ENCODE peak calls at places on chromosome 1, in six cellular contexts. S is brain microvascular endothelial cell; K is DND-41; D is coronary artery; H is CD4-positive, CD25-positive, alpha-beta regulatory T cell; A is substantia nigra. J is an unnamed sample.

GRCh38 chr1:177385760-177386698 is 215.3 kb downstream of the BRINP2 start:
- DNase-seq in H (no peak), D (no peak), S (no peak), A (no peak), K (no peak), J (no peak)

GRCh38 chr1:214370585-214370984 is 89.6 kb downstream of the SMYD2 start:
- DNase-seq in S (no peak), K (no peak), H (no peak), D (no peak), A (no peak), J (no peak)

GRCh38 chr1:96544051-96544830 is 177.3 kb upstream of the PTBP2 start:
- DNase-seq in A (no peak), K (no peak), H (no peak), S (no peak), D (no peak), J (no peak)

GRCh38 chr1:96234299-96234698 is 487.3 kb upstream of the PTBP2 start:
- DNase-seq in S (peak; percentile 58), H (no peak), K (no peak), A (no peak), D (no peak), J (no peak)

GRCh38 chr1:14679027-14679688 is 80.7 kb downstream of the KAZN start:
- DNase-seq in K (no peak), S (no peak), A (no peak), D (no peak), H (no peak), J (no peak)

GRCh38 chr1:52741259-52741658 is 15.0 kb downstream of the ZYG11B start:
- DNase-seq in A (no peak), K (no peak), D (no peak), H (no peak), S (no peak), J (no peak)

GRCh38 chr1:98003442-98003841 is 82.6 kb upstream of the DPYD start:
- DNase-seq in S (no peak), D (no peak), H (no peak), A (no peak), K (no peak), J (no peak)

GRCh38 chr1:24548070-24548469 is 7.8 kb upstream of the NCMAP start:
- DNase-seq in H (no peak), D (no peak), K (no peak), S (no peak), A (no peak), J (no peak)

GRCh38 chr1:66402194-66402593 is 131.8 kb upstream of the SGIP1 start:
- DNase-seq in D (peak; percentile 88), S (no peak), A (no peak), K (peak; percentile 70), H (no peak), J (no peak)

GRCh38 chr1:96969656-96970163 is 248.1 kb downstream of the PTBP2 start:
- DNase-seq in S (no peak), D (no peak), K (no peak), A (no peak), H (no peak), J (no peak)

GRCh38 chr1:168330285-168330684 is 49.6 kb downstream of the TBX19 start:
- DNase-seq in A (no peak), S (no peak), H (no peak), D (no peak), K (no peak), J (no peak)

GRCh38 chr1:232833966-232834535 is 28.8 kb downstream of the MAP10 start:
- DNase-seq in H (no peak), K (no peak), D (no peak), A (no peak), S (no peak), J (no peak)

GRCh38 chr1:118949317-118949716 is 38.8 kb downstream of the TBX15 start:
- DNase-seq in A (no peak), K (no peak), H (no peak), S (peak; percentile 49), D (no peak), J (no peak)

GRCh38 chr1:77313491-77313890 is 31.7 kb downstream of the AK5 start:
- DNase-seq in K (peak; percentile 8), D (no peak), S (no peak), H (peak; percentile 33), A (peak; percentile 7), J (peak; percentile 22)

GRCh38 chr1:17140279-17140678 is 21.0 kb upstream of the PADI2 start:
- DNase-seq in H (no peak), K (no peak), A (no peak), S (no peak), D (no peak), J (no peak)

GRCh38 chr1:116503535-116504307 is 67.1 kb downstream of the CD58 start:
- DNase-seq in H (no peak), S (no peak), A (no peak), K (peak; percentile 33), D (no peak), J (no peak)
- H3K27ac ChIP-seq in H (peak overlapping the region; percentile 88), S (peak overlapping the region; percentile 79), A (no peak overlapping the region), K (peak overlapping the region; percentile 95), D (peak overlapping the region; percentile 67), J (peak overlapping the region; percentile 76)

GRCh38 chr1:2910211-2910610 is 108.7 kb upstream of the TTC34 start:
- DNase-seq in D (no peak), H (no peak), A (no peak), K (no peak), S (no peak), J (no peak)
- H3K27ac ChIP-seq in D (no peak overlapping the region), H (no peak overlapping the region), A (no peak overlapping the region), K (no peak overlapping the region), S (no peak overlapping the region), J (no peak overlapping the region)

GRCh38 chr1:156220226-156220625 is 7.4 kb downstream of the PMF1 start:
- DNase-seq in H (no peak), S (no peak), D (no peak), K (no peak), A (no peak), J (no peak)
- H3K27ac ChIP-seq in H (no peak overlapping the region), S (no peak overlapping the region), D (no peak overlapping the region), K (no peak overlapping the region), A (no peak overlapping the region), J (no peak overlapping the region)

GRCh38 chr1:109913360-109913879 is 2.8 kb downstream of the CSF1 start:
- DNase-seq in K (no peak), S (no peak), D (no peak), A (no peak), H (no peak), J (no peak)
- H3K27ac ChIP-seq in K (peak overlapping the region; percentile 27), S (no peak overlapping the region), D (peak overlapping the region; percentile 94), A (peak overlapping the region; percentile 90), H (peak overlapping the region; percentile 39), J (no peak overlapping the region)

GRCh38 chr1:201702936-201703335 is 126.0 kb upstream of the IPO9 start:
- DNase-seq in H (no peak), D (no peak), K (no peak), A (no peak), S (no peak), J (no peak)

GRCh38 chr1:201705389-201705788 is 123.6 kb upstream of the IPO9 start:
- DNase-seq in A (no peak), D (no peak), S (no peak), H (no peak), K (no peak), J (no peak)

GRCh38 chr1:201701831-201702230 is 127.1 kb upstream of the IPO9 start:
- DNase-seq in S (no peak), H (no peak), D (no peak), A (no peak), K (no peak), J (no peak)

GRCh38 chr1:201704439-201704792 is 124.5 kb upstream of the IPO9 start:
- DNase-seq in H (no peak), D (no peak), A (no peak), S (no peak), K (no peak), J (no peak)

DNA sequence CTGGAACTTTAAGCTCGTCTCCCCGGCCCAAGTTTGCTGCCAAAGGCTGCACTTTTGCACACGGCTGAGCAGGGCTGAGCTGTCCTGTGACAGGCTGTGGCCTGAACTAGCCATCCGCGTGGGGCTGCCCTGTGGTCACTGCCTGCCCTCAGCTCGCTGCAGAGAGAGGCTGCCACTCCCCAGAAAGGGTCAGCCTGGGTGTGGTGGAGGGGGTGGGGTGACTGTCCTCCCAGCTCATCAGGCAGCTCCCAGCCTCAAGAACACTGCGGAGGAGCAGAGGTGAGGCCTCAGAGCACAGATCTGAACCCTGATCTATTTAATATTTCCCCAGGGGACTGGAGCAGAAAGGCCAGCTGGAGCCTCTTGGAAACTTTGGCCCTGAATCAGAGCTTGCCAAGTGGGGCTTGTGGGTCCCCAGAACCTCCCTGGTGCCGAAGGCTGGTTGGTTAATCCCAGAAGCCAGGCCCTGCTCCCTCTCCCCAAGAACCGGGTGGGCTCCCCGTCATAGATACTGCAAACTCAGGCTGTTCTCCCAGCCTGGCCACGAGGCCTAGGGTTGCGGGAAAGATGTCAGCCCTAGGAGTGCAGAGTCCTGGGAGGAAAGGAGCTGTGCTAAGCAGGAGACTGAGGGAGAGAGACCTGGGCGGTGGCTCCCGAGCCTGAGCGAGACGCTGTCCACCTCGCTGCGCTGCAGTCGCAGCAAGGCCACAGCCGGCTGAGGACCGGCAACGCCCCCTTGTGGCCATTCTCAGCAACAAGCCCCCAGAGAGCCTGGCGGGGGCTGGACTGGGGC is 125.1 kb upstream of the IPO9 start:
- DNase-seq in K (peak; percentile 61), H (peak; percentile 29), A (peak; percentile 81), D (no peak), S (peak; percentile 60), J (peak; percentile 41)
- H3K27ac ChIP-seq in K (no peak overlapping the region), H (no peak overlapping the region), A (peak overlapping the region; percentile 67), D (peak overlapping the region; percentile 69), S (peak overlapping the region; percentile 8), J (no peak overlapping the region)

DNA sequence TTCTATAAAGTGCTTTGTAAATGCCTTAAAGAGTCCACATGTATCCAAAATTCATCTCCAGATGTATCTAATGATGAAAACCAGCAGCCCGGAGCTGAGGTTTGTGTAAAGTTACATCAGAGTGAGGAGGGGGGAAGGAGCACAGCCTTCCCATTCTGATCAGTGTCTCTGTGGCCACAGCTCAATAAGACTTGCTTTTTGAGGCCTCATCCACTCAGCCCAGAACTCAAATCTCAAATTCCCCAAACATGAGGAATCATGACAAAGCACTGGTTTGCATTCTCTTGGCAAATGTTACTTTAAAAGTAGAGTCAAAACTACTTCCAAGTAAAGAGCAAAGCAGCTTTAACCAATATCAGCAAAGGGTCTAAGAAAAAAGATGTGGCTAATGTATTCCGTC is 30.8 kb downstream of the CCN1 start:
- DNase-seq in H (no peak), K (no peak), S (peak; percentile 74), A (no peak), D (no peak), J (no peak)
- H3K27ac ChIP-seq in H (no peak overlapping the region), K (no peak overlapping the region), S (peak overlapping the region; percentile 95), A (no peak overlapping the region), D (peak overlapping the region; percentile 87), J (no peak overlapping the region)

GRCh38 chr1:40423264-40423642 is 27.0 kb upstream of the ZFP69B start:
- DNase-seq in A (no peak), H (no peak), D (no peak), S (no peak), K (no peak), J (no peak)

GRCh38 chr1:40423951-40424618 is 26.2 kb upstream of the ZFP69B start:
- DNase-seq in K (no peak), S (no peak), H (no peak), D (no peak), A (no peak), J (no peak)

GRCh38 chr1:40422630-40423263 is 27.5 kb upstream of the ZFP69B start:
- DNase-seq in S (no peak), D (no peak), A (no peak), K (no peak), H (no peak), J (no peak)

GRCh38 chr1:40421348-40421693 is 29.0 kb upstream of the ZFP69B start:
- DNase-seq in S (no peak), D (no peak), H (no peak), A (no peak), K (no peak), J (no peak)

GRCh38 chr1:40421694-40422384 is 28.4 kb upstream of the ZFP69B start:
- DNase-seq in A (peak; percentile 60), S (no peak), D (no peak), K (no peak), H (no peak), J (no peak)
- H3K27ac ChIP-seq in A (peak overlapping the region; percentile 68), S (no peak overlapping the region), D (peak overlapping the region; percentile 24), K (no peak overlapping the region), H (no peak overlapping the region), J (no peak overlapping the region)

J was measured in CD4-positive, alpha-beta T cell.